ENCODE peak calls at places on chromosome 19, in nine cellular contexts. U is AG04450, O is G401, S is ecto neural progenitor cell, R is fibroblast of the conjunctiva, F is omental fat pad, K is vagina, Q is nephron progenitor cell, X is NAMALWA. J is an unnamed sample.

GRCh38 chr19:40223135-40223822 is 3.2 kb downstream of the CCNP start:
- DNase-seq in U (no peak), O (no peak), S (peak; percentile 62), R (no peak), F (no peak), K (no peak), Q (no peak), X (no peak), J (no peak)

GRCh38 chr19:11737964-11738745 is 591 bp downstream of the ZNF823 start:
- DNase-seq in U (no peak), O (peak; percentile 39), S (peak; percentile 62), R (no peak), F (peak; percentile 32), K (peak; percentile 87), Q (peak; percentile 61), X (peak; percentile 60), J (no peak)

GRCh38 chr19:2150794-2151338 is 500 bp downstream of the AP3D1 start:
- DNase-seq in U (no peak), O (no peak), S (peak; percentile 71), R (no peak), F (no peak), K (no peak), Q (peak; percentile 43), X (no peak), J (no peak)

GRCh38 chr19:10517760-10518443 is 655 bp upstream of the S1PR5 start:
- DNase-seq in U (no peak), O (peak; percentile 14), S (peak; percentile 64), R (no peak), F (no peak), K (no peak), Q (peak; percentile 69), X (no peak), J (no peak)

GRCh38 chr19:35714601-35715354 is 3.0 kb upstream of the KMT2B start:
- DNase-seq in U (no peak), O (peak; percentile 36), S (peak; percentile 59), R (no peak), F (no peak), K (no peak), Q (no peak), X (peak; percentile 35), J (no peak)

GRCh38 chr19:14529254-14530004 is at the start of gene TECR:
- DNase-seq in U (peak; percentile 100), O (peak; percentile 100), S (peak; percentile 100), R (peak; percentile 100), F (peak; percentile 99), K (peak; percentile 100), Q (peak; percentile 100), X (peak; percentile 100), J (peak; percentile 98)

GRCh38 chr19:18494267-18494607 is 27.6 kb downstream of the ELL start:
- DNase-seq in U (no peak), O (no peak), S (no peak), R (no peak), F (no peak), K (no peak), Q (no peak), X (no peak), J (no peak)

GRCh38 chr19:1155352-1156304 is 18.4 kb downstream of the SBNO2 start:
- DNase-seq in U (no peak), O (no peak), S (no peak), R (no peak), F (no peak), K (no peak), Q (no peak), X (no peak), J (no peak)

GRCh38 chr19:33640773-33641172 is 19.0 kb downstream of the CHST8 start:
- DNase-seq in U (no peak), O (no peak), S (peak; percentile 44), R (no peak), F (no peak), K (no peak), Q (no peak), X (no peak), J (no peak)

GRCh38 chr19:50459067-50459456 is 17.2 kb upstream of the EMC10 start:
- DNase-seq in U (no peak), O (no peak), S (no peak), R (no peak), F (no peak), K (no peak), Q (no peak), X (no peak), J (no peak)

GRCh38 chr19:32373614-32374295 is 28.3 kb downstream of the ZNF507 start:
- DNase-seq in U (peak; percentile 97), O (no peak), S (no peak), R (peak; percentile 93), F (no peak), K (no peak), Q (no peak), X (no peak), J (peak; percentile 99)

GRCh38 chr19:45154064-45154827 is 6.5 kb downstream of the NKPD1 start:
- DNase-seq in U (no peak), O (no peak), S (no peak), R (peak; percentile 47), F (no peak), K (no peak), Q (no peak), X (no peak), J (no peak)

J was measured in kidney epithelial cell.